ENCODE peak calls at places on chromosomes 5 and 9, in nine cellular contexts. Z, E, C, B, H, F, S, W and Q are unnamed samples.

GRCh38 chr9:17481565-17481964 is 97.3 kb upstream of the SH3GL2 start:
- DNase-seq in H (no peak), B (no peak), S (no peak), E (no peak), Z (peak), W (no peak), C (no peak), F (no peak), Q (no peak)

GRCh38 chr5:61351733-61352132 is 19.7 kb downstream of the ZSWIM6 start:
- DNase-seq in B (no peak), F (no peak), S (no peak), W (no peak), Z (no peak), H (no peak), E (no peak), C (no peak), Q (no peak)

GRCh38 chr5:80755634-80756033 is 100.9 kb upstream of the DHFR start:
- DNase-seq in C (no peak), F (no peak), W (no peak), Z (no peak), E (no peak), S (no peak), B (no peak), H (no peak), Q (no peak)

GRCh38 chr5:154196955-154197652 is 6.6 kb downstream of the GALNT10 start:
- DNase-seq in W (no peak), S (no peak), C (peak), B (no peak), H (no peak), F (no peak), Z (peak), E (no peak), Q (no peak)

GRCh38 chr5:180331647-180331950 is 21.5 kb downstream of the GFPT2 start:
- DNase-seq in H (peak), C (no peak), S (no peak), Z (peak), F (no peak), E (no peak), W (no peak), B (no peak), Q (no peak)

GRCh38 chr5:93072831-93073459 is 508.1 kb downstream of the NR2F1-AS1 start:
- DNase-seq in E (no peak), Z (no peak), F (no peak), C (no peak), H (peak), W (no peak), B (no peak), S (no peak), Q (no peak)

GRCh38 chr5:178338750-178339144 is 106.1 kb upstream of the PHYKPL start:
- DNase-seq in W (no peak), Z (no peak), F (no peak), S (no peak), B (no peak), E (no peak), H (no peak), C (no peak), Q (no peak)

GRCh38 chr9:6703898-6704639 is 53.7 kb upstream of the KDM4C start:
- DNase-seq in F (peak), W (peak), B (no peak), C (peak), E (peak), H (peak), Z (peak), S (peak), Q (peak)

GRCh38 chr5:59380350-59380951 is 513.1 kb downstream of the PDE4D start:
- DNase-seq in F (no peak), W (no peak), H (peak), E (no peak), S (no peak), B (peak), Z (peak), C (peak), Q (no peak)

GRCh38 chr5:103834216-103834615 is 271.6 kb upstream of the NUDT12 start:
- DNase-seq in H (no peak), Z (peak), F (no peak), C (no peak), W (no peak), B (no peak), E (no peak), S (no peak), Q (no peak)

GRCh38 chr5:6859951-6860638 is 146.9 kb downstream of the TENT4A start:
- DNase-seq in H (no peak), C (no peak), W (no peak), F (no peak), B (no peak), S (no peak), Z (no peak), E (no peak), Q (no peak)

GRCh38 chr9:37027582-37028424 is 6.3 kb downstream of the PAX5 start:
- DNase-seq in C (peak), H (peak), Z (peak), B (peak), S (peak), W (peak), F (peak), E (peak), Q (peak)

GRCh38 chr5:155466851-155467250 is 453.3 kb downstream of the KIF4B start:
- DNase-seq in H (no peak), F (no peak), C (no peak), B (no peak), W (no peak), Z (no peak), E (no peak), S (no peak), Q (no peak)

GRCh38 chr9:61666849-61667371 is 477.1 kb downstream of the SPATA31A7 start:
- DNase-seq in E (no peak), Z (no peak), S (no peak), B (no peak), F (no peak), H (no peak), C (no peak), W (no peak), Q (no peak)

GRCh38 chr5:129174447-129174846 is 79.9 kb downstream of the ISOC1 start:
- DNase-seq in H (no peak), C (no peak), E (no peak), Z (no peak), W (no peak), B (no peak), F (no peak), S (no peak), Q (no peak)

GRCh38 chr9:116859763-116860162 is 172.7 kb downstream of the TRIM32 start:
- DNase-seq in C (no peak), F (no peak), W (no peak), B (no peak), S (peak), H (no peak), E (no peak), Z (no peak), Q (no peak)

DNA sequence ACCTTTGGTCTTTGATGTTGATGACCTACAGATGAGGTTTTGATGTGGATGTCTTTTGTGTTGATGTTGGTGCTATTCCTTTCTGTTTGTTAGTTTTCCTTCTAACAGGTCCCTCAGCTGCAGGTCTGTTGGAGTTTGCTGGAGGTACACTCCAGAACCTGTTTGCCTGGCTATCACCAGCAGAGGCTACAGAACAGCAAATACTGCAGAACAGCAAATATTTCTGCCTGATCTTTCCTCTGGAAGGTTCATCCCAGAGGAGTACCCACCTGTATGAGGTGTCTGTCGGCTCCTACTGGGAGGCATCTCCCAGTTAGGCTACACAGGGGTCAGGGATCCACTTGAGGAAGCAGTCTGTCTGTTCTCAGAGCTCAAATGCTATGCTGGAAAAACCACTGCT is 694.5 kb upstream of the CDH6 start:
- DNase-seq in H (no peak), B (no peak), F (no peak), S (no peak), C (no peak), Z (no peak), W (no peak), E (no peak), Q (no peak)
- H3K27ac ChIP-seq in H (no peak), B (no peak), F (no peak), S (no peak), C (no peak), Z (no peak), W (no peak), E (no peak), Q (no peak)

GRCh38 chr9:135774239-135774747 is 72.3 kb downstream of the KCNT1 start:
- DNase-seq in E (no peak), C (no peak), B (no peak), Z (peak), H (no peak), S (no peak), W (no peak), F (no peak), Q (no peak)
- H3K4me3 ChIP-seq in E (no peak), C (no peak), B (no peak), Z (no peak), H (no peak), S (no peak), W (no peak), F (no peak), Q (no peak)

DNA sequence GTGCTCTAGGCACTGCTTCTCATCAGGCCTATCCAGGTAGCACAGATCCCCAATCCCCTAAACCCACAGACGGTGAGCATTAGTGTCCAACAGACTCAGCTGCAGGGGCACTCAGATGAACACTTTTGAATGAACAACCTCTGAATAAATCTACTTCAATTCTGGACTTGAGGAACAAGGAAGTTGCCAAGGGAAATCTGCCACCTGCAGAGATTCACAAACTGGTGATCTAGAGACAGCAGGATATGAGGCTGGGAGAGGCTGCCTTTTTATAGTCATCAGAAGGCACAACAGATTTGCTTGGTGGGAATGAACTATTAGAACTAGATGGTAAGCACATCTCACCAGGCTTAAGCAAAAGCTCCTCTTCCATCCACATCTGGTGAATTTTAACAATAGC is 7.0 kb upstream of the HK3 start:
- DNase-seq in B (no peak), F (no peak), Z (no peak), E (no peak), C (no peak), S (no peak), W (no peak), H (no peak), Q (no peak)
- H3K27ac ChIP-seq in B (no peak), F (no peak), Z (no peak), E (no peak), C (no peak), S (no peak), W (no peak), H (no peak), Q (no peak)

GRCh38 chr9:124041817-124042116 is 30.2 kb downstream of the LHX2 start:
- DNase-seq in C (no peak), E (no peak), B (no peak), Z (no peak), W (no peak), S (no peak), F (no peak), H (no peak), Q (no peak)
- H3K4me3 ChIP-seq in C (no peak), E (peak), B (no peak), Z (no peak), W (no peak), S (no peak), F (no peak), H (no peak), Q (no peak)

GRCh38 chr5:149881069-149881622 is 63.4 kb downstream of the PDE6A start:
- DNase-seq in F (no peak), Z (no peak), H (no peak), W (no peak), C (no peak), B (no peak), S (no peak), E (no peak), Q (no peak)

GRCh38 chr5:149873896-149874295 is 70.7 kb downstream of the PDE6A start:
- DNase-seq in B (no peak), W (no peak), F (no peak), H (no peak), Z (no peak), E (no peak), S (no peak), C (no peak), Q (no peak)

GRCh38 chr5:149883550-149883949 is 61.0 kb downstream of the PDE6A start:
- DNase-seq in B (no peak), S (no peak), H (no peak), E (no peak), F (no peak), W (no peak), C (no peak), Z (no peak), Q (no peak)

GRCh38 chr5:149881874-149882273 is 62.7 kb downstream of the PDE6A start:
- DNase-seq in Z (no peak), S (no peak), B (no peak), W (no peak), E (no peak), F (no peak), H (no peak), C (no peak), Q (no peak)

GRCh38 chr5:149878371-149878770 is 66.2 kb downstream of the PDE6A start:
- DNase-seq in E (no peak), W (no peak), B (no peak), H (no peak), F (no peak), C (no peak), Z (no peak), S (no peak), Q (no peak)
- H3K27ac ChIP-seq in E (no peak), W (no peak), B (no peak), H (no peak), F (no peak), C (no peak), Z (no peak), S (no peak), Q (no peak)

GRCh38 chr9:35095175-35095574 is 1.2 kb downstream of the PIGO start:
- DNase-seq in W (no peak), H (no peak), B (no peak), S (no peak), E (no peak), C (no peak), Z (no peak), F (no peak), Q (no peak)
- H3K4me3 ChIP-seq in W (no peak), H (no peak), B (peak), S (peak), E (peak), C (no peak), Z (no peak), F (no peak), Q (no peak)

GRCh38 chr5:133266966-133267365 is 215.2 kb downstream of the HSPA4 start:
- DNase-seq in W (no peak), H (no peak), S (no peak), B (no peak), Z (no peak), C (no peak), F (no peak), E (no peak), Q (no peak)
- H3K27ac ChIP-seq in W (no peak), H (no peak), S (no peak), B (no peak), Z (no peak), C (no peak), F (no peak), E (no peak), Q (no peak)